ENCODE peak calls at places on chromosomes 7 and 10, in four cellular contexts. J is AG20443; D is activated naive CD4-positive, alpha-beta T cell treated with anti-CD3 and anti-CD28 coated beads, Interleukin-2, amount 50 U/mL, for 72 hours; W is Calu3. G is an unnamed sample.

GRCh38 chr10:43124574-43125273 is 13.5 kb upstream of the CSGALNACT2 start:
- DNase-seq in J (peak; percentile 7), D (no peak), W (no peak), G (no peak)

GRCh38 chr7:95509199-95509598 is 23.5 kb downstream of the ASB4 start:
- DNase-seq in J (peak; percentile 12), D (no peak), W (no peak), G (no peak)

GRCh38 chr7:67206452-67206851 is 209.8 kb downstream of the TYW1 start:
- DNase-seq in J (no peak), D (no peak), W (no peak), G (no peak)

GRCh38 chr7:116499168-116500070 is at the start of gene CAV2:
- DNase-seq in J (peak; percentile 92), D (no peak), W (peak; percentile 79), G (peak; percentile 44)

GRCh38 chr7:93202594-93203273 is 23.5 kb downstream of the HEPACAM2 start:
- DNase-seq in J (no peak), D (no peak), W (no peak), G (no peak)

GRCh38 chr10:93873427-93874115 is 20.2 kb upstream of the SLC35G1 start:
- DNase-seq in J (no peak), D (no peak), W (no peak), G (no peak)

GRCh38 chr10:6507311-6507710 is 72.8 kb downstream of the PRKCQ start:
- DNase-seq in J (no peak), D (peak; percentile 54), W (no peak), G (no peak)

GRCh38 chr7:134706468-134706867 is 59.8 kb downstream of the BPGM start:
- DNase-seq in J (no peak), D (no peak), W (no peak), G (no peak)

GRCh38 chr7:27091936-27092752 is 3.7 kb downstream of the HOXA1 start:
- DNase-seq in J (no peak), D (no peak), W (no peak), G (no peak)

GRCh38 chr10:77554996-77555397 is 82.6 kb downstream of the KCNMA1 start:
- DNase-seq in J (no peak), D (no peak), W (no peak), G (peak; percentile 20)

GRCh38 chr7:158299607-158300006 is 288.0 kb downstream of the PTPRN2 start:
- DNase-seq in J (no peak), D (no peak), W (no peak), G (no peak)

GRCh38 chr7:34501161-34501560 is 156.9 kb upstream of the NPSR1 start:
- DNase-seq in J (no peak), D (no peak), W (no peak), G (no peak)

GRCh38 chr7:4665661-4666060 is 16.4 kb upstream of the FOXK1 start:
- DNase-seq in J (peak; percentile 66), D (no peak), W (no peak), G (no peak)